ENCODE peak calls at places on chromosomes 5 and 9, in six cellular contexts. A is effector memory CD8-positive, alpha-beta T cell; X is nephron progenitor cell; F is SW 1271; Y is MCF 10A; Q is epithelial cell of prostate. R is an unnamed sample.

GRCh38 chr9:129394011-129394919 is 216.2 kb upstream of the IER5L start:
- DNase-seq in F (no peak), Q (no peak), Y (no peak), A (no peak), X (no peak), R (peak; percentile 51)

GRCh38 chr5:134534058-134534725 is 8.7 kb downstream of the JADE2 start:
- DNase-seq in Q (no peak), X (no peak), F (no peak), Y (no peak), A (no peak), R (no peak)

GRCh38 chr5:171365351-171365750 is 22.3 kb upstream of the NPM1 start:
- DNase-seq in Q (no peak), A (no peak), F (peak; percentile 18), X (peak; percentile 15), Y (no peak), R (no peak)

GRCh38 chr5:118653155-118653554 is 335.2 kb downstream of the DTWD2 start:
- DNase-seq in X (no peak), A (no peak), Q (no peak), F (no peak), Y (no peak), R (no peak)

GRCh38 chr9:132094314-132094791 is 14.7 kb upstream of the MED27 start:
- DNase-seq in Y (no peak), Q (peak; percentile 34), F (peak; percentile 36), A (no peak), X (no peak), R (no peak)

GRCh38 chr9:36961568-36962360 is 72.3 kb downstream of the PAX5 start:
- DNase-seq in A (no peak), X (peak; percentile 57), Y (no peak), F (no peak), Q (no peak), R (no peak)

GRCh38 chr5:10577371-10578291 is 13.8 kb downstream of the ANKRD33B start:
- DNase-seq in F (peak; percentile 30), A (no peak), Q (no peak), X (no peak), Y (no peak), R (peak; percentile 73)

GRCh38 chr5:82376833-82377232 is 98.7 kb upstream of the RPS23 start:
- DNase-seq in Y (no peak), F (no peak), A (no peak), X (no peak), Q (no peak), R (no peak)

GRCh38 chr5:124929000-124929399 is 182.6 kb upstream of the ZNF608 start:
- DNase-seq in F (no peak), X (no peak), Q (no peak), A (no peak), Y (no peak), R (no peak)

GRCh38 chr5:111389390-111390082 is 122.8 kb downstream of the STARD4 start:
- DNase-seq in Y (peak; percentile 20), A (no peak), F (peak; percentile 73), Q (peak; percentile 71), X (no peak), R (no peak)

GRCh38 chr5:172633403-172633970 is 7.6 kb upstream of the NEURL1B start:
- DNase-seq in Y (no peak), X (no peak), A (no peak), F (no peak), Q (no peak), R (peak; percentile 40)

GRCh38 chr5:10645671-10646070 is 81.8 kb downstream of the ANKRD33B start:
- DNase-seq in Y (no peak), F (no peak), X (no peak), Q (no peak), A (no peak), R (no peak)

GRCh38 chr9:26880262-26880661 is 12.3 kb downstream of the CAAP1 start:
- DNase-seq in F (no peak), Y (no peak), X (no peak), A (no peak), Q (no peak), R (no peak)

GRCh38 chr9:113817171-113817570 is 58.9 kb upstream of the ZNF618 start:
- DNase-seq in Y (peak; percentile 43), Q (no peak), F (no peak), A (no peak), X (no peak), R (no peak)

GRCh38 chr5:132987531-132988408 is 24.3 kb upstream of the AFF4 start:
- DNase-seq in A (no peak), Y (no peak), F (no peak), X (no peak), Q (no peak), R (no peak)

GRCh38 chr5:116042375-116042774 is 10.1 kb downstream of the ARL14EPL start:
- DNase-seq in Q (no peak), Y (no peak), A (no peak), X (no peak), F (no peak), R (no peak)

GRCh38 chr5:108481355-108481931 is 99.5 kb upstream of the FBXL17 start:
- DNase-seq in Q (peak; percentile 8), X (no peak), F (peak; percentile 60), Y (peak; percentile 67), A (no peak), R (no peak)

GRCh38 chr5:164051745-164052144 is 546.3 kb downstream of the MAT2B start:
- DNase-seq in F (no peak), Q (no peak), A (no peak), Y (no peak), X (no peak), R (no peak)

GRCh38 chr5:119532637-119533036 is 80.3 kb downstream of the HSD17B4 start:
- DNase-seq in Y (no peak), A (no peak), Q (no peak), F (no peak), X (no peak), R (no peak)

GRCh38 chr5:33675958-33676464 is 215.8 kb downstream of the ADAMTS12 start:
- DNase-seq in X (no peak), F (no peak), Q (no peak), A (no peak), Y (no peak), R (no peak)

GRCh38 chr5:125044491-125045282 is 298.2 kb upstream of the ZNF608 start:
- DNase-seq in Y (peak; percentile 37), F (no peak), Q (no peak), X (no peak), A (no peak), R (no peak)

GRCh38 chr5:122704247-122705036 is 70.4 kb upstream of the SNX2 start:
- DNase-seq in X (no peak), Q (no peak), Y (peak; percentile 69), F (peak; percentile 79), A (no peak), R (no peak)

R was measured in aorta.